ENCODE peak calls at places on chromosomes 12 and 14, in nine cellular contexts. T, X, U, Q, D, B, H, S and R are unnamed samples.

GRCh38 chr14:71122866-71123565 is 215.8 kb downstream of the PCNX1 start:
- DNase-seq in U (no peak), Q (no peak), S (no peak), B (no peak), H (no peak), X (no peak), D (no peak), T (no peak), R (no peak)

GRCh38 chr12:126974779-126975178 is 1292.2 kb upstream of the TMEM132C start:
- DNase-seq in S (no peak), D (no peak), H (no peak), Q (no peak), X (no peak), B (no peak), T (no peak), U (no peak), R (no peak)

GRCh38 chr12:25107920-25108319 is 87.0 kb downstream of the DNAI7 start:
- DNase-seq in H (no peak), S (no peak), Q (no peak), X (peak), D (no peak), B (no peak), T (no peak), U (no peak), R (no peak)

GRCh38 chr12:49228653-49229052 is 36.2 kb upstream of the TUBA1C start:
- DNase-seq in S (no peak), Q (no peak), U (no peak), D (no peak), T (no peak), H (no peak), X (no peak), B (no peak), R (no peak)

GRCh38 chr12:103801709-103802585 is 39.1 kb downstream of the NT5DC3 start:
- DNase-seq in X (no peak), U (peak), B (no peak), S (no peak), H (no peak), T (no peak), Q (no peak), D (peak), R (no peak)

GRCh38 chr12:115984607-115985006 is 292.9 kb downstream of the MED13L start:
- DNase-seq in S (no peak), D (no peak), B (no peak), Q (no peak), U (no peak), T (no peak), H (no peak), X (no peak), R (no peak)

GRCh38 chr14:89312937-89313336 is 104.1 kb downstream of the FOXN3 start:
- DNase-seq in U (no peak), D (no peak), X (no peak), Q (no peak), T (no peak), H (no peak), S (no peak), B (no peak), R (no peak)

GRCh38 chr12:1839464-1839863 is 19.1 kb downstream of the LRTM2 start:
- DNase-seq in Q (no peak), X (no peak), H (no peak), S (peak), U (no peak), D (no peak), T (no peak), B (no peak), R (no peak)

GRCh38 chr12:130965668-130966067 is 12.0 kb downstream of the ADGRD1 start:
- DNase-seq in T (no peak), D (no peak), U (no peak), X (no peak), H (no peak), Q (no peak), S (no peak), B (no peak), R (no peak)

GRCh38 chr12:124566181-124567034 is 1.0 kb downstream of the NCOR2 start:
- DNase-seq in U (peak), Q (peak), X (no peak), H (peak), D (peak), B (peak), S (peak), T (peak), R (peak)
- TF ChIP-seq POLR2AphosphoS5 in U (no peak), Q (peak), X (peak), H (peak), D (peak), B (no peak), S (peak), T (no peak), R (peak)

GRCh38 chr12:20220339-20220738 is 148.0 kb upstream of the PDE3A start:
- DNase-seq in X (peak), Q (no peak), D (no peak), B (no peak), H (no peak), U (no peak), S (no peak), T (no peak), R (no peak)
- TF ChIP-seq CTCF in X (peak), Q (no peak), D (no peak), B (no peak), H (peak), U (peak), S (no peak), T (no peak), R (no peak)

GRCh38 chr14:91094772-91095171 is 19.1 kb upstream of the DGLUCY start:
- DNase-seq in T (no peak), D (no peak), X (no peak), Q (no peak), H (no peak), S (no peak), B (no peak), U (no peak), R (no peak)
- TF ChIP-seq POLR2A in T (no peak), D (no peak), X (no peak), Q (no peak), H (no peak), S (no peak), B (no peak), U (no peak), R (no peak)

GRCh38 chr12:44286336-44286735 is 450.5 kb downstream of the TMEM117 start:
- DNase-seq in S (no peak), T (no peak), H (no peak), X (no peak), B (no peak), U (no peak), Q (no peak), D (no peak), R (no peak)
- TF ChIP-seq POLR2AphosphoS5 in S (no peak), T (no peak), H (no peak), X (no peak), B (no peak), U (no peak), Q (no peak), D (no peak), R (no peak)

DNA sequence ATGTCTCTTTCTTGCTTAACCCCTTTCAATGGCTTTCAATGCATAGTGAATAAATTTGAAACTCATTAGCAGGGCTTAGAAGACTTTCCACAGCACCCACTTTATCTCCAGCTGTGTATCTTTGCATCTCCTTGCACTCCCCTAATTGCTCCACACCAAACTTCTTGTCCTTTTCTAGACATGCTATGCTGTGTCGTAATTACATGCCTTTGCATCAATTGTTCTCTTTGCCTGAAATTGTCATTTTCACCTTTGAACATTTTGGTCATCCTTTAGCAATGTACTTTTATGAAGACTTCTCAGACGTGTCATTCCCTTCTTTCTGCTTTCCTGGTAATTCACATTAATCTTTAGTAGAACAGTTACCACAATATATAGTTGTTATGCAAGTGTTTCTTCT is 26.9 kb downstream of the ARF6 start:
- DNase-seq in H (no peak), S (no peak), D (no peak), T (no peak), X (no peak), Q (no peak), U (no peak), B (no peak), R (no peak)
- TF ChIP-seq CTCF in H (no peak), S (no peak), D (no peak), T (no peak), X (no peak), Q (no peak), U (no peak), B (no peak), R (no peak)

GRCh38 chr12:3727877-3728632 is 24.9 kb downstream of the CRACR2A start:
- DNase-seq in D (no peak), X (peak), Q (no peak), H (no peak), T (no peak), S (no peak), U (no peak), B (no peak), R (no peak)

GRCh38 chr12:3725267-3726115 is 27.4 kb downstream of the CRACR2A start:
- DNase-seq in X (no peak), H (no peak), B (no peak), D (no peak), T (no peak), S (no peak), U (no peak), Q (no peak), R (no peak)

GRCh38 chr12:3724096-3724805 is 28.7 kb downstream of the CRACR2A start:
- DNase-seq in X (no peak), D (no peak), S (no peak), T (no peak), U (no peak), Q (no peak), B (no peak), H (peak), R (no peak)

GRCh38 chr12:3727354-3727753 is 25.6 kb downstream of the CRACR2A start:
- DNase-seq in U (no peak), H (no peak), T (no peak), D (no peak), S (no peak), X (no peak), Q (no peak), B (no peak), R (no peak)

DNA sequence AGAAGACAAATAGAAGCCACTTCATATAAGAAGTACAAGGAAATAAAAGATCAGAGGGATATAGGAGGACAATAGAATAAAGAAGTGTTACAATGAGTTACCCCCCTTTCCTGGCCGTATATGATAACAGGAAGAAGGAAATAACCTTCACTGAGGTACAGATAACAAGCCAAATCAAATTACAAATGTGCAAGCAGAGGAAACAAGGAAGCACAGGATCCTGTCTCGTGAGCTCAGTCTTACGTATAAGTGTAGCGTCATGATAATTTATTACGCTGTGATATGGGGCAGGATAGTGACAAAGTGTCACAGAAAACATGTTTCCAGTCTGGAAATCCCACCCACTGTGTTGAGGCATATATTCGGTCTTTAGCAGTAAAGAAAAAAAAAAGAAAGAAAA is 26.5 kb downstream of the CRACR2A start:
- DNase-seq in Q (no peak), X (no peak), S (no peak), T (no peak), H (no peak), B (no peak), U (no peak), D (no peak), R (peak)
- TF ChIP-seq POLR2A in Q (no peak), X (no peak), S (no peak), T (no peak), H (no peak), B (no peak), U (no peak), D (no peak), R (no peak)

DNA sequence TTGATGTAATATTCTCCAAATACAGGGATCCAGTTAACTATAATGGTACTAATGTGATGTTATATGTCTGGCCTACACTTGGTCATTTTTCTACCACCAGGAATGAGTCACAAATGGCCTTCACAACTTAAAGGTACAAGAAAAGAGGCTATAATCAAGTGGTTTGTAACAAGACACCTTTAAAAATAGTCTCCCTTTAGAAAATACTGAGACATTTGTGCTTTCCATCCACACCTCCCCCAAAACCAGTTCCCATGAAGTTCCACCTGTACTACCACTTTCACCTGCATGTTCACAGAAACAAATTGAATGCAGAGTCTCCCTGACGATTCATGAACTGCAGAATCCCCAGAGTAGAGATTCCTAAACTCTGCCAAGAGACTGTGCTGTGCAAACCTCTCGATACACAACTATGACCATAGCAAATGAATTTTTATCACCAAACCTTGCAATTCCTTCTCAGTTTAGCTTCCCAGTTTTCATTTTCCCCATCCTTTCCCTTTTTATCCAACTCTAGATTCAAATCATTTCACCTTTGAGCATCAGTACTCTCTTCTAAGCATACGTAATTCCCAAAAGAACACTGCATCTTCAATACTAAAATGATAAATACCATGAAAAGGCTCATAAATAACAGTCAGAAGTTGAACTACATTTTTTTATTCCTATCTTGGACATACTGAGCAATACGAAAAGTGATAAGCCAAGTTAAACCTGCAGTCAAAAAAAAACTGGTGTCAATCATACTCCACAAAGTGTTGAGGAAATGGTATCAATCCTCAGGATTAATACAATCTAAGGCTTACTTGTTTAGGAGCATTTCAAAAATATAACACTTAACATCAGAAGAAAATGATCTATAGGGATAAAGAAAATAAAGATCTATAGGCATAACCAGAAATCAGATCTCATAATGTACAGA is 5.8 kb downstream of the BTG1 start:
- DNase-seq in S (no peak), B (no peak), Q (no peak), D (no peak), H (no peak), X (no peak), U (no peak), T (no peak), R (no peak)
- TF ChIP-seq POLR2AphosphoS5 in S (peak), B (no peak), Q (no peak), D (no peak), H (no peak), X (peak), U (no peak), T (no peak), R (no peak)

GRCh38 chr12:110109037-110109836 is 14.9 kb upstream of the IFT81 start:
- DNase-seq in T (peak), S (no peak), D (peak), Q (peak), H (peak), X (no peak), B (peak), U (peak), R (peak)
- TF ChIP-seq CTCF in T (no peak), S (no peak), D (peak), Q (no peak), H (no peak), X (no peak), B (no peak), U (no peak), R (no peak)

DNA sequence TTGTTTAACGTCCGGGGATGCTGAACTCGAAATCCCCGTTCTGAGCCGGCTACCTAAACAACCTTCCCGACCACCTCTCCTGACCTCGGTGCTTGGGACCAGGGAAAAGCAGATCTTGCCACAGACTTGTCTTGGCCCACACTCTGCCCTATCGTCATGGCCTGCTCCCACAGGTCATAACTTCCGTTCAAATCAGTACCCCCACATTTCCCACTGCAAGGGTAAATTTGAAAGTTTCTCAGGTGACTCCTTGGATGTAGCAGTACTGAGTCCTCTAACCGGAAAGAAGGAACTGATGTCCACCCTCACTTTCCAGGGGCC is 612 bp upstream of the RBM23 start:
- DNase-seq in Q (no peak), X (no peak), T (no peak), H (no peak), S (no peak), U (no peak), D (no peak), B (no peak), R (no peak)
- TF ChIP-seq POLR2A in Q (no peak), X (no peak), T (no peak), H (no peak), S (no peak), U (no peak), D (no peak), B (no peak), R (no peak)